ENCODE peak calls at places on chromosomes 1 and 21, in five cellular contexts. V, P, W, H and L are unnamed samples.

GRCh38 chr1:24202556-24202955 is 15.5 kb upstream of the IFNLR1 start:
- DNase-seq in V (no peak), P (no peak), W (no peak), H (no peak), L (no peak)

GRCh38 chr21:27477321-27477720 is 510.4 kb upstream of the ADAMTS5 start:
- DNase-seq in V (no peak), P (no peak), W (no peak), H (no peak), L (no peak)

GRCh38 chr1:66996018-66996682 is 57.8 kb downstream of the SLC35D1 start:
- DNase-seq in V (peak; percentile 21), P (peak; percentile 55), W (peak; percentile 39), H (peak; percentile 54), L (peak; percentile 79)

GRCh38 chr1:116375884-116376733 is 3.1 kb downstream of the ATP1A1 start:
- DNase-seq in V (peak; percentile 47), P (peak; percentile 79), W (peak; percentile 40), H (peak; percentile 97), L (peak; percentile 88)

GRCh38 chr1:101022294-101022693 is 3.3 kb downstream of the DPH5 start:
- DNase-seq in V (no peak), P (no peak), W (no peak), H (peak; percentile 51), L (peak; percentile 49)

GRCh38 chr1:169484683-169485426 is 889 bp downstream of the SLC19A2 start:
- DNase-seq in V (peak; percentile 18), P (peak; percentile 63), W (no peak), H (peak; percentile 60), L (peak; percentile 68)

GRCh38 chr1:47507921-47508894 is 70.4 kb downstream of the FOXD2 start:
- DNase-seq in V (peak; percentile 20), P (peak; percentile 8), W (no peak), H (no peak), L (no peak)

GRCh38 chr1:50027794-50028193 is 4.0 kb upstream of the AGBL4 start:
- DNase-seq in V (no peak), P (no peak), W (no peak), H (no peak), L (no peak)

GRCh38 chr1:9652379-9653194 is 1.1 kb downstream of the PIK3CD start:
- DNase-seq in V (no peak), P (no peak), W (no peak), H (no peak), L (no peak)

GRCh38 chr1:111987502-111987901 is 2.0 kb downstream of the KCND3 start:
- DNase-seq in V (no peak), P (no peak), W (no peak), H (no peak), L (no peak)

GRCh38 chr1:23283660-23284602 is 60.2 kb downstream of the HNRNPR start:
- DNase-seq in V (no peak), P (peak; percentile 68), W (peak; percentile 13), H (no peak), L (peak; percentile 38)

GRCh38 chr1:149965440-149965839 is 28.8 kb upstream of the MTMR11 start:
- DNase-seq in V (no peak), P (no peak), W (no peak), H (no peak), L (no peak)

GRCh38 chr1:214071469-214071868 is 83.7 kb downstream of the PROX1 start:
- DNase-seq in V (no peak), P (no peak), W (no peak), H (no peak), L (no peak)

GRCh38 chr1:248828845-248829244 is 3.1 kb upstream of the SH3BP5L start:
- DNase-seq in V (no peak), P (peak; percentile 76), W (peak; percentile 61), H (peak; percentile 12), L (no peak)

GRCh38 chr1:6351480-6352137 is 42.0 kb downstream of the ACOT7 start:
- DNase-seq in V (no peak), P (no peak), W (no peak), H (peak; percentile 51), L (no peak)

GRCh38 chr1:25737151-25737550 is 62.8 kb upstream of the SELENON start:
- DNase-seq in V (no peak), P (no peak), W (no peak), H (no peak), L (no peak)

GRCh38 chr1:24540906-24541710 is 14.8 kb upstream of the NCMAP start:
- DNase-seq in V (no peak), P (peak; percentile 55), W (peak; percentile 23), H (peak; percentile 56), L (peak; percentile 69)

GRCh38 chr1:25549273-25550154 is 6.1 kb downstream of the LDLRAP1 start:
- DNase-seq in V (no peak), P (no peak), W (no peak), H (peak; percentile 77), L (peak; percentile 64)

GRCh38 chr1:29370067-29370466 is 133.7 kb downstream of the PTPRU start:
- DNase-seq in V (no peak), P (no peak), W (no peak), H (no peak), L (no peak)

GRCh38 chr1:87200875-87201638 is 127.6 kb upstream of the LMO4 start:
- DNase-seq in V (no peak), P (no peak), W (no peak), H (no peak), L (no peak)

GRCh38 chr1:8815582-8816285 is 1.7 kb downstream of the RERE start:
- DNase-seq in V (no peak), P (no peak), W (no peak), H (peak; percentile 51), L (peak; percentile 38)

GRCh38 chr1:21624577-21625389 is 44.4 kb downstream of the RAP1GAP start:
- DNase-seq in V (no peak), P (no peak), W (no peak), H (no peak), L (no peak)
- H3K4me3 ChIP-seq in V (no peak overlapping the region), P (no peak overlapping the region), W (no peak overlapping the region), H (no peak overlapping the region), L (no peak overlapping the region)

GRCh38 chr1:39701092-39701460 is 9.8 kb upstream of the HPCAL4 start:
- DNase-seq in V (no peak), P (no peak), W (no peak), H (no peak), L (peak; percentile 46)
- H3K4me3 ChIP-seq in V (no peak overlapping the region), P (no peak overlapping the region), W (no peak overlapping the region), H (no peak overlapping the region), L (no peak overlapping the region)

DNA sequence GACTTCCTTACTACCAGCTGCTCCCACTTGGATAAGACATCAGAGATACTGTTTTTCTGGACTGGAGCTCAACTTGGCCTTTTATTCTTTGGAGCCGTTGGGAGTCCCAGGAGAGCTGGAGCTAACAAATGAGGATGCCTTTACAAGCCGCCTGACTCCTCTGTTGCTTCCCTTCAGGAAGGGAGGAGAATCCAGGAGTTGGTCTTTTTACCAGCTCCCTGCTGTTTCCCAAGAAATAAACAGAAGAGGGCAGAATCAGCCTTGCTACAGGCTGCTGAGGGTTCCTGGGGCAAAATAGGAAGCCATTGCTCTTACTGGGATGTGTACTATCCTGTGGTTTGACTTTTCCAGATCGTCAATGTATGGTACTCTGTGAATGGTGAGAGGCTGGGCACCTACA is 1.5 kb downstream of the EIF3I start:
- DNase-seq in V (no peak), P (no peak), W (no peak), H (no peak), L (no peak)
- H3K4me3 ChIP-seq in V (no peak overlapping the region), P (peak overlapping the region; percentile 95), W (no peak overlapping the region), H (no peak overlapping the region), L (no peak overlapping the region)

DNA sequence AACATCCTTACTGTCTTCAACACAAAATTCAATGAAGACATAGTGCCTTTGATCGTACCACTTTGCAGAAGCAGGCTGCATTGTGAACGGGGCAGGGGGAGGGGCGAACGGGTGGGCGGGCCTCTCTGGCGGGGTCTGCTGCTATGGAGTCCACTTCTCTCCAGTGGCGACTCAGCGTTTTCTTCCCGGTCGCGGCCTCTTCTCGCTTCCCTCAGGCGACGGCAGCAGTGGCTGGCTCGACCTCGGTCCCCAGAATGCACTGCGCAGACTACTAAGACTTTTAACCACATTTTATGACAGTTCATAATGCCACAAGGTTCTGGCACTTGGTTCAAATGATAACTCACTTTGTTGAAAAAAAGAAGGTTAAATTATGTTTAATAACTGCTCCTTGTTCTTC is 21.2 kb downstream of the GBP2 start:
- DNase-seq in V (no peak), P (no peak), W (no peak), H (no peak), L (no peak)
- H3K4me3 ChIP-seq in V (no peak overlapping the region), P (no peak overlapping the region), W (no peak overlapping the region), H (no peak overlapping the region), L (no peak overlapping the region)

DNA sequence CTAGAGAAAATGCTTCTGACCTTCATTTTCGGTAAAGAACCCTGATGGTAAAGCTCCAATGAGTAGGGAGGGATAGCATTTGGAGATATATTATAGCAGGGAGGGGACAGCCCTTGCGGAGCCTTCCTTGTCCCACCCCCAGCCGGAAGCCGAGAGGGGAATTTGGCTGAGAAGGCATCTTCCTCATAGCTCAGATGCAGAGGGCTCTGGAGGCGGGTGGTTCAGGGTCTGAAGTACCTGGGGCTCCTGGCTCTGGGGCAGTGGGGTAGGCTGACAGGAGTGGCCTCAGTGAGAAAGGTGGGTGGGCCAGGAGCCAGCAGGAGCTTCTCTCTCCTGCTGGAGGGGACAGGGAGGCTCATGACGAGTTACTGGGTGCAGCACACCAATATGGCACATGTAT is 88.0 kb upstream of the IFFO2 start:
- DNase-seq in V (no peak), P (no peak), W (no peak), H (no peak), L (no peak)
- H3K4me3 ChIP-seq in V (no peak overlapping the region), P (no peak overlapping the region), W (no peak overlapping the region), H (no peak overlapping the region), L (no peak overlapping the region)